ENCODE peak calls at places on chromosomes 6 and 20, in eight cellular contexts. E, X, B, I, Z, Y, H and M are unnamed samples.

GRCh38 chr6:151276112-151276745 is 36.5 kb downstream of the AKAP12 start:
- DNase-seq in Z (peak; percentile 12), B (no peak), I (no peak), E (peak; percentile 85), X (peak; percentile 78), H (no peak), Y (no peak), M (no peak)

GRCh38 chr6:147559016-147559415 is 50.5 kb downstream of the SAMD5 start:
- DNase-seq in H (no peak), X (no peak), B (no peak), I (no peak), E (peak; percentile 30), Z (no peak), Y (no peak), M (no peak)

GRCh38 chr6:43733471-43734293 is 36.3 kb upstream of the VEGFA start:
- DNase-seq in H (no peak), Y (no peak), B (no peak), X (no peak), I (no peak), E (no peak), Z (no peak), M (no peak)

GRCh38 chr20:37298190-37298939 is 8.9 kb downstream of the MANBAL start:
- DNase-seq in B (no peak), X (no peak), Z (peak; percentile 23), H (no peak), Y (no peak), E (no peak), I (no peak), M (no peak)

GRCh38 chr20:50019466-50020256 is 36.9 kb downstream of the SNAI1 start:
- DNase-seq in I (peak; percentile 73), E (no peak), B (peak; percentile 54), H (no peak), Y (peak; percentile 68), Z (no peak), X (peak; percentile 89), M (no peak)

GRCh38 chr6:111011360-111012142 is 29.7 kb downstream of the RPF2 start:
- DNase-seq in I (no peak), X (no peak), H (no peak), Z (peak; percentile 30), Y (no peak), B (no peak), E (peak; percentile 33), M (no peak)

GRCh38 chr20:37704955-37705354 is 11.1 kb downstream of the CTNNBL1 start:
- DNase-seq in Y (no peak), Z (no peak), X (no peak), B (no peak), E (no peak), H (no peak), I (no peak), M (no peak)

GRCh38 chr6:130513770-130514169 is 148.0 kb downstream of the TMEM200A start:
- DNase-seq in Z (no peak), I (no peak), X (no peak), B (no peak), E (peak; percentile 98), Y (peak; percentile 35), H (no peak), M (no peak)

DNA sequence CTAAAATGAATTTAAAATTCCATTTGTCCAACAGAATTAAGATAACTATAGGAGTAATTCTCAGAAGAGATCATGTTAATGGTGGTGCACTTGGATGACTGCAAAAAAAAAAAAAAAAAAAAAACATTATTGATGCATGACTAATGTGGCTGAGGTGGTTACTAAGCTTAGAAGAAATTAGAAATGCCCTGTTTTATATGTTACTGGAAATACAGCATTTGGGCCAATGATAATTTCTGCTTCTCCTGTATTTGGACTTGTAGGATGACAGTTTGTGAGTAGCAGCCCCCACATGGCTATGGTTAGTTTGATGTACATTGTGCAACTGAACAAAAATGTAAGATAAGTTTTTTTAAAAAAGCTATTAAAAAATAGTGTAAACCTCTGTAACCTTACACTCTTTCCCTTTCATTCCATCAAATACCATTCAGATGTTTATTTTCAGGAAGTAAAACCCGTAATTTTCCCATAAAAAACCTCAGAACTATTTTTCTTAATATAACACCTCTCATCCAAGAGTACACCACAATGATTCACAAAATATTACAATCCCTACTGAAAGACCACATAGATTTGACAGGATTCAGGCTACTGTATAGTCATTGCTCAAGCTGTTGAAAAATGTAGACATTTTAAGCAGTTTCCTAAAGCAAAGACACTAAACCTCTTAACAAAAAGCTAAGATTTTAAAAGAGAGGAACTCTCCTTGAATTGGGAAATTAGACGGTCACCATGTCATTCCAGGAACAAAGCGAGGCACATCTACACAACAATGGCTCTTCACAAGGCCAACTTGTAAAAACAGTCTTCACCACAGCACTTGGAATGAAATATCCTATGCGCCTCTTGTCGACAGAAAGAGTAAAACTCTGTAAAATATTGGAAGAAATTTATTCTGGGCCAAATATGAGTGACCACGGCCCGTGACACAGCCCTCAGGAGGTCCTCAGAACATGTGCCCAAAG is 83.0 kb downstream of the WDR27 start:
- DNase-seq in I (no peak), X (no peak), H (no peak), E (peak; percentile 97), B (no peak), Y (no peak), Z (no peak), M (no peak)
- H3K4me3 ChIP-seq in I (no peak overlapping the region), X (no peak overlapping the region), H (no peak overlapping the region), E (no peak overlapping the region), B (no peak overlapping the region), Y (no peak overlapping the region), Z (no peak overlapping the region), M (no peak overlapping the region)

DNA sequence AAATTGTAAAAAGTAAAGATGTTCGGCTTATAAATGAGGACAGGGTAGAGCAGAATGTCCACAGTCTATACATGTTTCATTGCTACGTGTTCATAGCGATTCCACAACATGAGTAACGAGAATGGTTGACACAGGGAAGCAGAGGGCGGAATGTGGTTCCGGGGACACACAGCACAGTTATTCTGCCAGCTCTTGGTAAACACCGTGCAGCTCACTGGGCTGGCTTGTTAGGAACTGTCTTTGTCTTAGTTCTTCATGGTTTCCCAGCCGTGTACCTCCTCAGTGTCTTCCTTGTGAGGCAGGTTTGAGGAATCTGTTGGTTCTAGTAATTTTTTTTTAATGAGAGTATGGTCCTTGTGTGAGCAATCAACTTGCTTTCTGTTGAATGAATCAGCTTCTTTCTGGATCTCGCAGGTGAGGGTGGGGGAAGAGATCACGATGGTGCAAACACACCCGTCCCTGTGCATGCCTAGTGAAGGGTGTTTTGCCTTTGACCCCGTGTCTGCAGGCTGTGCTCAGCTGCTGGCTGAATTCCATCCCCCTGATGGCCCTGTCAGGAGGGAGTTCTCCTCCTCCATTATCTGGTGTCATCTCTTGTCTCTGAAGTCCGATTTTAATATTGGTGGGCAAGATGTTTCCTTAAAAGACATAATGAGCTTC is 168.2 kb downstream of the SMOC2 start:
- DNase-seq in I (no peak), B (no peak), H (no peak), E (no peak), Z (no peak), Y (no peak), X (peak; percentile 32), M (no peak)
- H3K9me3 ChIP-seq in I (no peaks in the 10 kb centered on the region), B (no peaks in the 10 kb centered on the region), H (no peaks in the 10 kb centered on the region), E (no peaks in the 10 kb centered on the region), Z (no peaks in the 10 kb centered on the region), Y (no peaks in the 10 kb centered on the region), X (no peaks in the 10 kb centered on the region), M (no peaks in the 10 kb centered on the region)

DNA sequence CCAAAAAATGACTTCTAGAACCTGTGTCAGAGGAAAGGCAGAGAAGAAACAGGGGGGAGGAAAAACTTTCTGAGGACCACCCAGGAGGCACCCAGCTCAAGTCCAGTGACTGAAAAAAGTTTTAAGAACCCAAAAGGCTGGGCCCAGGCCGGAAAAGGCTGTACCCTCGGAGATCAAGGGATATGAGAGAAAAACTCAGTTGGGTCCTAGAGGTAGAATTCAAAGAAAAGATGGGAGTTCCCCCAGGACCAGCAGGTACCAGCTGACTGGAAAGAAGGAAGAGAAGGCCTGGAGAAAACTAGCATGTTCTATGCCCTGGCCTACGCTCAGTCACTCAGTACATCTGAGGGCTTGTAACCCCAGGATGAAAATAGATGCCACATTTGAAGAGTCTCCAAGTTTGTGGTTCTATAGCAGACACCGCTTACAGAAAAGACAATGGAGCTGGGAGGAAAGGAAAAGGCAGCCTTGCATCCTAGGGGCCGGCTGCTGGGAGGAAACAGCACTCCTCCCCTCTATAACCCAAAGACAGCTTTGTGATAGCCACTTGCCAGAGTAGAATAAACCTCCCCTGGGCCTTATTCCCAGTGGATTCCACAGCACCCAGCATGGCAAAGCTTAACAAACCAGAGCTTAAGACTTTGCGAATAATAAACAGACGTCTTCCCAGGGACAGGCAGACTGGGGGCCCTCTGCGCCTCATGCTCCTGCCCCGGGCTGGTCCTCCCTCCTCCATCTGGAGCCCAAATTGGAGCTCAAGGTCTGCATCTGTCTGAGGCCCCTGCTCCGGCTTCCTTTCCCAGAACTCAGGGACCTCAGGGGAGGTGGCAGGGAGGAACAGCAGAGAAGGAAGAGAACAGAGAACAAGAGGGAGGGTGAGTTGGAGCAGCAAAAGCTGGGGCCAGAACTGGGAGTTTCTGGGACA is 8.9 kb upstream of the TAF8 start:
- DNase-seq in E (no peak), X (peak; percentile 35), B (no peak), Z (no peak), H (no peak), I (no peak), Y (no peak), M (no peak)
- H3K27ac ChIP-seq in E (no peak overlapping the region), X (peak overlapping the region; percentile 68), B (no peak overlapping the region), Z (peak overlapping the region; percentile 96), H (peak overlapping the region; percentile 19), I (peak overlapping the region; percentile 27), Y (peak overlapping the region; percentile 36), M (no peak overlapping the region)

GRCh38 chr6:11232177-11232967 is at the start of gene NEDD9:
- DNase-seq in I (peak; percentile 99), H (peak; percentile 98), B (peak; percentile 92), Z (peak; percentile 94), X (peak; percentile 97), Y (peak; percentile 98), E (peak; percentile 99), M (peak; percentile 84)

GRCh38 chr6:11231564-11232176 is 798 bp downstream of the NEDD9 start:
- DNase-seq in E (peak; percentile 61), Y (no peak), I (no peak), X (no peak), H (no peak), Z (peak; percentile 63), B (no peak), M (no peak)

GRCh38 chr6:11231108-11231463 is 1.4 kb downstream of the NEDD9 start:
- DNase-seq in Y (no peak), E (no peak), X (no peak), H (no peak), I (no peak), B (no peak), Z (peak; percentile 22), M (no peak)

GRCh38 chr6:11229267-11230043 is 3.0 kb downstream of the NEDD9 start:
- DNase-seq in Y (no peak), B (no peak), X (no peak), E (peak; percentile 63), Z (peak; percentile 57), H (no peak), I (no peak), M (no peak)

DNA sequence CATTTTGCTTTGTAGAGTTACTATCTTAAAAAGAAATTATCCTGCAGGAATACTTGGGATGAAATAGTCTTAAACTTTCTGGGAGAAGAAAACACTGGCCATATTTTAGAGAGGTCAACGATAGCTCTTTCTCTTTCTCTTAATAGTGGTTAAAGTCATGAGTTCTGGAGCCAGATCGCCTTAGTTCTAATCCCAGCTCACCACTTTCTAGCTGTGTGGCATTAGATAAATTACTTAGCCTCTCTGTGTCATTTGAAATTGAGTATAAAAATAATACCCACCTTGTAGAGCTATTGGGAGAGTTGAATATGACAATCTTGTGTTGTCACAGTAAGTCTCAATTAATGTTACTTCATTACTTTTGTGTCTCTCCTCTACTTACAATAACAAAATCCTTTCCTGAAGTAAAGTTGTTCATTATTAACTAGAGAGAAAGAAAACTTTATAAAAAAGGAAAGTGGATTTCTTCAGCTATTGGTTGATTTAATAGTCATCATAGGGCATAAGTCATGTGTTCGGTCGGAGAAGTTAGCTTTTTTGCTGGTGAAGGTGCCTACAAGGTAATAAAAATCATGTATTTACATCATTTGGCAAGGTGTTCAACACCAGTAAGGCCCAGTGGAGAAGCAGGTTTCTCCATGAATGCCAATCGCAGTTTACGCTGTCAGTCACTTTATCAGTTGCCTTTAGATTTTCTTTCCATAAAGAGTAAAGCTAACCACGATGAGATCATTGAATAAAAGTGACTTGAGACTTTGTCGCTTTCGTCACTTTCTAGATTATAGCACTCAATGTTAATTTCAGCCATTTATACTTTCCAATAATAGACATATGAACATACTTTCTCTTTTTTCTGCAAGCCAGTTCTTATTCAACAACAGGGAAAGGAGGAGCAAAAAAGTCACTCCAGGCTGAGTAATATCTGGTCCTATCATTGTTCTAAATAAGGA is 2.0 kb downstream of the NEDD9 start:
- DNase-seq in Y (no peak), Z (peak; percentile 34), I (no peak), B (no peak), E (peak; percentile 50), H (no peak), X (no peak), M (no peak)
- H3K4me3 ChIP-seq in Y (peak overlapping the region; percentile 62), Z (peak overlapping the region; percentile 65), I (peak overlapping the region; percentile 58), B (no peak overlapping the region), E (peak overlapping the region; percentile 81), H (peak overlapping the region; percentile 67), X (peak overlapping the region; percentile 54), M (no peak overlapping the region)